ENCODE peak calls at places on chromosome 15, in six cellular contexts. N is upper lobe of right lung; Q is esophagus muscularis mucosa; Y is CD8-positive, alpha-beta T cell; A is PC-3; P is pancreas. F is an unnamed sample.

GRCh38 chr15:74809242-74809641 is 3.4 kb upstream of the LMAN1L start:
- DNase-seq in Y (no peak), A (no peak), Q (no peak), P (no peak), N (no peak), F (no peak)

GRCh38 chr15:37015476-37015875 is 84.9 kb downstream of the MEIS2 start:
- DNase-seq in A (no peak), N (no peak), P (no peak), Q (no peak), Y (no peak), F (no peak)

GRCh38 chr15:101611580-101612299 is 40.4 kb downstream of the TM2D3 start:
- DNase-seq in A (no peak), P (no peak), Q (no peak), N (no peak), Y (no peak), F (no peak)

GRCh38 chr15:90022905-90023700 is 22.0 kb downstream of the ZNF710 start:
- DNase-seq in P (peak; percentile 1), N (no peak), Q (no peak), Y (no peak), A (no peak), F (no peak)

GRCh38 chr15:90419738-90420487 is 31.9 kb downstream of the IQGAP1 start:
- DNase-seq in N (no peak), A (peak; percentile 93), Q (no peak), P (no peak), Y (no peak), F (no peak)

GRCh38 chr15:40289140-40289775 is 6.4 kb upstream of the ANKRD63 start:
- DNase-seq in Y (no peak), Q (no peak), P (peak; percentile 78), A (peak; percentile 61), N (no peak), F (peak; percentile 84)

GRCh38 chr15:99729920-99730319 is 3.3 kb downstream of the LYSMD4 start:
- DNase-seq in N (no peak), Q (no peak), P (no peak), A (peak; percentile 46), Y (no peak), F (no peak)

GRCh38 chr15:99455796-99456160 is 110.0 kb upstream of the MEF2A start:
- DNase-seq in A (no peak), P (no peak), Q (no peak), Y (no peak), N (no peak), F (no peak)

GRCh38 chr15:73293773-73294172 is 75.0 kb downstream of the HCN4 start:
- DNase-seq in Q (no peak), P (no peak), Y (no peak), A (no peak), N (no peak), F (no peak)

GRCh38 chr15:62306851-62307504 is 141.9 kb upstream of the C2CD4B start:
- DNase-seq in Y (no peak), A (peak; percentile 69), N (no peak), Q (no peak), P (peak; percentile 67), F (no peak)

GRCh38 chr15:92907229-92907628 is 7.1 kb downstream of the CHD2 start:
- DNase-seq in Q (no peak), Y (no peak), P (no peak), A (no peak), N (no peak), F (no peak)

GRCh38 chr15:89139613-89140499 is 51.6 kb downstream of the ABHD2 start:
- DNase-seq in A (no peak), Q (no peak), P (no peak), N (no peak), Y (no peak), F (no peak)

GRCh38 chr15:62369454-62369853 is 204.4 kb upstream of the C2CD4B start:
- DNase-seq in N (no peak), Y (no peak), A (no peak), Q (no peak), P (no peak), F (no peak)

GRCh38 chr15:50905055-50905454 is 3.4 kb upstream of the AP4E1 start:
- DNase-seq in Q (no peak), P (no peak), A (no peak), Y (no peak), N (no peak), F (no peak)

GRCh38 chr15:50778089-50778488 is 12.6 kb upstream of the SPPL2A start:
- DNase-seq in Q (no peak), A (no peak), Y (no peak), P (peak; percentile 30), N (no peak), F (no peak)

GRCh38 chr15:42725331-42725903 is 11.5 kb downstream of the CDAN1 start:
- DNase-seq in N (no peak), Q (no peak), Y (no peak), A (no peak), P (no peak), F (no peak)

GRCh38 chr15:42724276-42724675 is 12.7 kb downstream of the CDAN1 start:
- DNase-seq in N (no peak), A (no peak), Y (no peak), P (no peak), Q (no peak), F (no peak)

GRCh38 chr15:42721016-42721415 is 15.9 kb downstream of the CDAN1 start:
- DNase-seq in Y (no peak), Q (no peak), N (no peak), P (no peak), A (peak; percentile 82), F (no peak)

GRCh38 chr15:42720071-42720470 is 16.9 kb downstream of the CDAN1 start:
- DNase-seq in P (no peak), N (no peak), A (no peak), Y (no peak), Q (no peak), F (no peak)

DNA sequence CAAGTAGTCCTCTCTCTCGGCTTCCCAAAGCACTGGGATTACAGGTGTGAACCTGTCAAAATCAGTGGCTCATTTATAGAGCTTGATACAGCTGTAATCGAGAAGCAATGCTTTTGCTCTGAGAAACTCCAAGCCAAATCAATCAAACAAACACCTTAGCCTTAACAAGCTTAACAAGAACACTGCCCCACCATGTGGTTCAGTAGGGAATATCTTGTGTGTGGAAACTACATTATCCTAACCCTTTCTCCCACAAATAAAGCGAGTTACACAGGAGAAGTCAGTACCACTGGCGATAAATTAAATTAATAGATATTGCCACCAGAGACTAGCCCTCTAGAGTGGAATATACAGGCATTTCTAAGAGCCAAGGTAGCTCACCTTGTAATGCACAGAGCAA is 13.9 kb downstream of the CDAN1 start:
- DNase-seq in N (no peak), P (no peak), A (peak; percentile 21), Q (no peak), Y (no peak), F (no peak)
- TF ChIP-seq CTCF in N (no peak), P (no peak), A (peak; percentile 54), Q (no peak), Y (no peak), F (no peak)

GRCh38 chr15:67080900-67081431 is 15.6 kb downstream of the SMAD3 start:
- DNase-seq in A (peak; percentile 43), N (peak; percentile 83), Y (no peak), Q (no peak), P (no peak), F (peak; percentile 71)
- H3K4me1 ChIP-seq in A (peaks cover 79% of the 10 kb centered on the region), N (peaks cover 86% of the 10 kb centered on the region), Y (peaks cover 55% of the 10 kb centered on the region), Q (peaks cover 92% of the 10 kb centered on the region), P (peaks cover 37% of the 10 kb centered on the region), F (peaks cover 71% of the 10 kb centered on the region)

DNA sequence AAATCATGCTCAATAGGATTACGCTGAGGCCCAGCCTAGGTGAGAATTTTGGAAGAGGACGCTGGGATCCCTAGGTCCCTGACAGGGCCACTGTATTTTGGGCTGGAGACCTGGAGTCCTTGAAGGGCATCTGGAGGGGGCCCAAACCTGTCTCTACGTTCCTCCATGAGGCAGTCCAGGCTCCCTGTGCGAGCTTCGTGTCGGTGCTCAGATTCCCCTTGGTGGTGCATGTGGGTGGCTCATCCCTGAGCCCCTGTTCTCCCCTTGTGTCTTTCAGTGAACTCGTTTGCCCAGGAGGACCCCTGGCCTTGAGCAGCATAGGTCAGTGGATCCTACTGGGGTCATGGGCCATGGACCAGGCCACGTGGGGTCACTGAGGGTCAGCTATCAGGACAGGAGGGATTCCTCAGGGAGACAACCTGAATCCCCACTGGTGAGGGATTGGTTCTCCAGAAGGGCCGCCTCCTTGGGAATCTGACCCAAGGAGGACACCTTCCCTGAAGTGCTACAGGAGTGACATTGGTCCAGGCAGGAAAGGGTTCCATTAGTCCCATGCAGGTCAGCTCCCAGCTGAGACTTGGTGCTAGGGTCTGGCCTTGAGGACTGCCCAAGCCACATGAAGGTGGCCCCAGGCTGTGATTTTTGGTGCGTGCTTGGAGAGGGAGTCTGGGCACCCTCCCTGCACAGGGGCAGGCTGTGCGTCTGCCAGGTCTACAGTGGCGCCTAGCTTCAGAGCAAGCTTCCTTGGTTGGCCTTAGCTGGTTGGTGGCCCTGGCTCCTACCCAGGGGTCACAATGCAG is 229.8 kb downstream of the SNRPN start:
- DNase-seq in Y (no peak), P (no peak), A (no peak), Q (no peak), N (peak; percentile 25), F (no peak)
- H3K9me3 ChIP-seq in Y (no peaks in the 10 kb centered on the region), P (no peaks in the 10 kb centered on the region), A (no peaks in the 10 kb centered on the region), Q (no peaks in the 10 kb centered on the region), N (no peaks in the 10 kb centered on the region), F (peaks cover 98% of the 10 kb centered on the region)

GRCh38 chr15:29972051-29972450 is 110.7 kb upstream of the GOLGA8J start:
- DNase-seq in Q (no peak), P (no peak), A (no peak), N (no peak), Y (no peak), F (no peak)

GRCh38 chr15:29970402-29970695 is 112.4 kb upstream of the GOLGA8J start:
- DNase-seq in Q (no peak), Y (no peak), A (peak; percentile 63), P (no peak), N (no peak), F (no peak)

GRCh38 chr15:29962404-29962803 is 120.4 kb upstream of the GOLGA8J start:
- DNase-seq in Y (no peak), A (no peak), P (no peak), Q (no peak), N (no peak), F (no peak)

GRCh38 chr15:29969587-29970401 is 113.0 kb upstream of the GOLGA8J start:
- DNase-seq in N (no peak), A (peak; percentile 11), P (no peak), Y (no peak), Q (no peak), F (no peak)

GRCh38 chr15:29968099-29968892 is 114.5 kb upstream of the GOLGA8J start:
- DNase-seq in P (no peak), Q (no peak), A (peak; percentile 27), N (no peak), Y (no peak), F (peak; percentile 35)
- TF ChIP-seq CTCF in P (no peak), Q (no peak), A (no peak), N (no peak), Y (no peak), F (no peak)

DNA sequence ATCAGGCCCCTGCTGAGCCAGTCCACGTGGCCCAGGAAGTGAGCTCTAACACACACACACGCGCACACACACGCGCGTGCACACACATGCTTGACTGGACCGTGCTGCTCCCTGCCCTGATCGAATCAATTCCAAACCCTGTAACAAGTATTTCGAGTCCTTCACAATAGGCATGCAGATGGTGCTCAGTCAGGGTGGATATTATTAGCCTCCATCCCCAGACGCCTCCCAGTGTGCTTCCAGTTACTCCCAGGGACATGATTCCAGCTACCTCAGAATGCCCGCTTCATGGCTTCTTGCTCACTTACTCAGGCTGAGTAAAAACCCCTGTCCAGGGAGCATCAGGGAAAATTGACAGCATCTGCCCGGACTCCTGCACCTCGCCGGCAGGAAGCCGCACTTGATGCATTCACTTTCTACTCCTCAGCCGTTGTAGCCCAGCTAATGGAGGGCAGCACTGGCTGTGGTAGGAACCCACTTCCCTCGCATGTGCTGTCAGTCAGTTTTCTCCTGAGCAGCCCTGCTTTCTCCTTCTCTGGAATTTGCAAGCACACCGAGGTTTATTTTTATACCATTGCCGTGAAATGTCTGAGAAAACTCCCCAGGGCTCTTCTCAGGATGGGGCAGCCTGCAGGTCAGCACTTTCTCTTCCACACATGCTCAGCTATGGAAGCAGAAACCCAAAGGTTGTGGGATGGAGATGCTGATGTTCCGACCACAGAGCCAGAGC is 126.1 kb upstream of the ABHD17C start:
- DNase-seq in Q (no peak), A (no peak), N (peak; percentile 48), Y (no peak), P (no peak), F (no peak)
- H3K4me1 ChIP-seq in Q (peaks cover 7% of the 10 kb centered on the region), A (peaks cover 7% of the 10 kb centered on the region), N (no peaks in the 10 kb centered on the region), Y (no peaks in the 10 kb centered on the region), P (no peaks in the 10 kb centered on the region), F (no peaks in the 10 kb centered on the region)

F was measured in mucosa of descending colon.